ENCODE peak calls at places on chromosomes 7 and 10, in ten cellular contexts. G is testis; C is left ventricle myocardium inferior; M is fibroblast of the aortic adventitia; I is H9; T is WERI-Rb-1; S is psoas muscle; N is natural killer cell; W is mesothelial cell of epicardium; E is CD8-positive, alpha-beta T cell. B is an unnamed sample.

GRCh38 chr7:36037121-36037662 is 115.9 kb upstream of the EEPD1 start:
- DNase-seq in G (peak), C (peak), M (peak), I (no peak), T (no peak), S (peak), N (no peak), W (peak), E (no peak), B (no peak)

GRCh38 chr10:131464789-131465188 is 153.3 kb upstream of the TCERG1L start:
- DNase-seq in G (no peak), C (no peak), M (no peak), I (no peak), T (no peak), S (no peak), N (no peak), W (no peak), E (no peak), B (no peak)

GRCh38 chr7:142898377-142899235 is 13.1 kb upstream of the TRPV6 start:
- DNase-seq in G (no peak), C (no peak), M (no peak), I (no peak), T (no peak), S (no peak), N (no peak), W (no peak), E (no peak), B (no peak)

GRCh38 chr7:909358-910329 is 33.3 kb downstream of the GET4 start:
- DNase-seq in G (peak), C (peak), M (peak), I (no peak), T (no peak), S (peak), N (no peak), W (no peak), E (peak), B (no peak)

GRCh38 chr7:12703881-12704280 is 16.4 kb downstream of the ARL4A start:
- DNase-seq in G (no peak), C (no peak), M (peak), I (no peak), T (no peak), S (no peak), N (no peak), W (no peak), E (no peak), B (no peak)

GRCh38 chr10:21497177-21497807 is 28.2 kb downstream of the SKIDA1 start:
- DNase-seq in G (peak), C (peak), M (peak), I (peak), T (peak), S (peak), N (no peak), W (peak), E (peak), B (peak)

GRCh38 chr7:77649950-77650349 is 46.3 kb upstream of the RSBN1L start:
- DNase-seq in G (no peak), C (no peak), M (peak), I (no peak), T (no peak), S (no peak), N (no peak), W (no peak), E (no peak), B (no peak)

GRCh38 chr10:1399431-1400120 is 337.7 kb downstream of the ADARB2 start:
- DNase-seq in G (peak), C (no peak), M (no peak), I (no peak), T (no peak), S (no peak), N (no peak), W (no peak), E (no peak), B (no peak)

GRCh38 chr10:74432841-74433594 is 282.0 kb downstream of the ADK start:
- DNase-seq in G (no peak), C (no peak), M (peak), I (no peak), T (no peak), S (no peak), N (no peak), W (no peak), E (no peak), B (no peak)

GRCh38 chr10:26441491-26442214 is 3.5 kb downstream of the APBB1IP start:
- DNase-seq in G (no peak), C (no peak), M (peak), I (no peak), T (no peak), S (no peak), N (no peak), W (no peak), E (peak), B (no peak)

GRCh38 chr7:26993816-26994810 is 101.7 kb downstream of the HOXA1 start:
- DNase-seq in G (no peak), C (no peak), M (peak), I (no peak), T (no peak), S (no peak), N (no peak), W (no peak), E (no peak), B (no peak)

GRCh38 chr10:12348341-12348869 is 942 bp upstream of the CAMK1D start:
- DNase-seq in G (no peak), C (no peak), M (no peak), I (no peak), T (no peak), S (no peak), N (no peak), W (no peak), E (no peak), B (no peak)

DNA sequence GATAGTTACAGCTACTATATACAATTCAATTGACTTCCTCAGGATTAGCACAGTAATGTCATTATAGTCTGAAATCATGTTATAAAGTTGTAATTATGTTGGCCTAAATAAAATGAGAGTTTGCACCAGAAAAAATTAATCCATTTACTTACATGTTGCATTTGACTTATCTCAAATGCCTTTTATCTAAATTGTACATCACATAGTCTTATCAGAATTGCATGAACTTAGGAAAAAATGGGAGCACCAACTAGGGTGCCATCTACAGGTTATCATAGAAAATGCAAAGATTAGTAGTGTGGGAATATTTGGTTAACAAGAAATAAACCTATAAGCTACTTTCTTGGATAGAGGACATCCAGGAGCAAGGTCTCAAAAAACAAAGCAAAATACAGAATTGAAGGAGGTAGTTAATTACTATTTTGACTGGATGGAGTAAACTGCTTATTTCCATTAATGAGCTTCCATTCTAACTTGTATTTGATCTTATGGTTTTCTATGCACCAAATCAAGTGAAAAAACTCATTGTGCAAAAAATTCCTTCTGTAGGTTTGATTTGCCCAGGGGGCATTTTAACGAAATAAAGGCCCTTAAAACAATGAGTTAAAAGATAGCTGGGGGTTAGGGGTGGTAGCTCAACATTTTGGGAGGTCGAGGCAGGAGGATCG is 60.0 kb upstream of the ORC5 start:
- DNase-seq in G (no peak), C (no peak), M (peak), I (no peak), T (no peak), S (no peak), N (no peak), W (no peak), E (no peak), B (no peak)
- TF ChIP-seq CTCF in G (no peak), C (peak), M (peak), I (peak), T (peak), S (peak), N (no peak), W (peak), E (no peak), B (no peak)

DNA sequence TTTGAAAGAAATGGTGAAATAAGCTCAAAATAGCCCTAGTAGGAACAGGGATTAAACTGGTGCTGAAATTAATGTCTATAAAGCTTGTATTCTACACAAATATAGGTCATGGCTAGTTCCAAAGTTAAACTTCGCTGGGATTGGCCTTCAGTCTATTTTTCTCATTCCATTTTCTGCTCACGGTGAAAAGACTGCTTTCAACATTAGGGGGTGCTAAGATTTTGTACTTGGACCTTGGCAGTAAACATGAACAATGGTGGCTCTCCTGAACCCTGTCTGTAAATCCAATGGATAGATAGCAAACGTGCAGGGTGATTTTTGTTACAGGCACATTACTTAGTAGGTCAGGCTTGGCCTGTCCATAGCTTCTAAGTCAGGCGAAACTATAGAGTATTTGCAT is 36.0 kb upstream of the RSU1 start:
- DNase-seq in G (no peak), C (no peak), M (peak), I (no peak), T (no peak), S (no peak), N (no peak), W (no peak), E (no peak), B (no peak)
- TF ChIP-seq CTCF in G (no peak), C (no peak), M (peak), I (peak), T (peak), S (no peak), N (no peak), W (no peak), E (no peak), B (no peak)

GRCh38 chr10:58414270-58415041 is 29.2 kb downstream of the TFAM start:
- DNase-seq in G (no peak), C (no peak), M (peak), I (no peak), T (no peak), S (no peak), N (no peak), W (no peak), E (no peak), B (no peak)

GRCh38 chr10:58409956-58410610 is 24.9 kb downstream of the TFAM start:
- DNase-seq in G (no peak), C (no peak), M (no peak), I (no peak), T (no peak), S (no peak), N (no peak), W (no peak), E (no peak), B (no peak)

GRCh38 chr10:58415757-58416156 is 30.5 kb downstream of the TFAM start:
- DNase-seq in G (no peak), C (no peak), M (no peak), I (no peak), T (no peak), S (no peak), N (no peak), W (no peak), E (no peak), B (no peak)

GRCh38 chr10:58412502-58412961 is 27.3 kb downstream of the TFAM start:
- DNase-seq in G (no peak), C (no peak), M (peak), I (peak), T (peak), S (no peak), N (no peak), W (no peak), E (no peak), B (no peak)
- TF ChIP-seq CTCF in G (no peak), C (no peak), M (peak), I (peak), T (peak), S (no peak), N (no peak), W (no peak), E (no peak), B (no peak)

GRCh38 chr10:53298443-53298842 is 525.9 kb upstream of the MBL2 start:
- DNase-seq in G (no peak), C (no peak), M (no peak), I (no peak), T (no peak), S (no peak), N (no peak), W (no peak), E (no peak), B (no peak)
- TF ChIP-seq CTCF in G (no peak), C (no peak), M (no peak), I (no peak), T (no peak), S (no peak), N (no peak), W (no peak), E (no peak), B (no peak)

DNA sequence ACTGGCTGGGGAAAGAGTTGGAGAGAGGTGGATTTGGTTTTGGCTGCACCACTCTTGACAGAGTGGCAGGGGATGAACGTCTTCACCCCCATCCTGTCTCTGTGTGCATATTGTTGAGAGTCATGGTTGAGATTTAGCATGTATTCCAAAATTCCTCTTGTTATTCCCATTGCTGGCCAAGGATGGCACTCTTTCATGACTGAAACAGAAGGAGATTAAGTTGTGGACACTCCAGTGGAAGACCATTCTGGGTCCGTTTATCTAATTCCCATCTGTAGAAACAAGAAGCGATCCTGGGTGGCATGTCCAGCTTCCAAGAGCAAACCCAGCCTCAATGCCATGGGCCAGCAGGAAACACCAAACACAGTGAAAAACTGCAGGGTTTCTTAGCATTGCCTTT is 469.0 kb upstream of the IGFBP3 start:
- DNase-seq in G (no peak), C (no peak), M (no peak), I (no peak), T (peak), S (no peak), N (no peak), W (no peak), E (no peak), B (no peak)
- TF ChIP-seq CTCF in G (no peak), C (no peak), M (no peak), I (no peak), T (peak), S (no peak), N (no peak), W (no peak), E (no peak), B (no peak)

DNA sequence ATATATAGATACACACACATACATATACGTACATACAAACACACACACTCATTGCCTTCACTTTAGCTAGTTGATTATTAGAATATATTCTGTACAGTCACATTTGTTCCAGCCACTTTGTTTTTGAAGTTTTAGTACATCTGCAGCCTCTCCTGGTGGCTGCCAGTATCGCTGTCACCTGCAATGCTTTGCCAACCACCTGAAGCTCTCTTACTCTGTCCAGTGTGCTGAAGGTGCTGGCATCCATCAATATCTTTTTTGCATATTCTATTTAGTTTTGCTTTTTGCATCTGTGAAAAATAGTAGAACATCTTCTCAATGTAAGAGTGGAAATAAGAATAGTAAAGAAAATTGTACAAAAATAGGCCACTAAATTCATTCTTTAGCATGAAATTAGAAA is 388.6 kb downstream of the EXOC4 start:
- DNase-seq in G (no peak), C (no peak), M (no peak), I (no peak), T (no peak), S (no peak), N (no peak), W (no peak), E (no peak), B (no peak)
- TF ChIP-seq CTCF in G (no peak), C (no peak), M (no peak), I (no peak), T (no peak), S (no peak), N (no peak), W (no peak), E (no peak), B (no peak)

DNA sequence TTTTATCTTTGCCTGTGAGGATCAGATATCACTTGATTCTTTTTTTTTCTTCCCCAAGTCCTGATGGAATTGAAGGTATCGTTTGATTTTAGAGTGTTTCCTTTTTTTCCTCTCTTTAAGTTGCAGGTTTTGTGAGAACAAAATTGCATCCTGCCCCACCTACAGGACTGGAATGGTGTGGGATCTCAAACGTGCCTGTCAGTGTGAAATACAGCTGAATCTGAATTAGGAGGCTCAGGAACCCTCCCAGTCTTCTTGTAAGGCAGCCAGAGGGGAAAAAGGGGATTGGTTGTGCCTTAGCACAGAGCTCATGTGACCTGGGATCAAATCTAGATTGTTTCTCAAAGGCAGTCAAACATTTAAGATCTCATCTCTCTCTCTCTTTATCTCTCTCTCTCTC is 32.7 kb upstream of the KLHL7 start:
- DNase-seq in G (no peak), C (no peak), M (no peak), I (no peak), T (no peak), S (no peak), N (no peak), W (no peak), E (no peak), B (no peak)
- TF ChIP-seq CTCF in G (no peak), C (no peak), M (peak), I (peak), T (no peak), S (no peak), N (no peak), W (no peak), E (no peak), B (no peak)

B was measured in omental fat pad.